ENCODE peak calls at places on chromosomes 2 and 18, in five cellular contexts. Z is activated CD4-positive, alpha-beta T cell treated with anti-CD3 and anti-CD28 coated beads, Interleukin-2, amount 10 ng/mL, durations not matched to agents 24 days and 14 days; G is glutamatergic neuron; X is AG04450; V is activated naive CD4-positive, alpha-beta T cell. H is an unnamed sample.

GRCh38 chr2:149329470-149330126 is 789 bp upstream of the LYPD6 start:
- DNase-seq in G (peak), Z (no peak), X (no peak), V (no peak), H (peak)

GRCh38 chr18:9851511-9851910 is 34.3 kb upstream of the TXNDC2 start:
- DNase-seq in G (no peak), V (no peak), Z (no peak), X (no peak), H (no peak)

GRCh38 chr2:189249901-189250300 is 70.3 kb upstream of the COL5A2 start:
- DNase-seq in Z (no peak), X (no peak), G (no peak), V (no peak), H (no peak)

GRCh38 chr18:10519999-10520935 is 5.6 kb upstream of the NAPG start:
- DNase-seq in V (peak), Z (peak), X (peak), G (peak), H (no peak)

GRCh38 chr2:197158138-197158537 is 152.4 kb downstream of the ANKRD44 start:
- DNase-seq in X (no peak), Z (no peak), G (no peak), V (no peak), H (no peak)

GRCh38 chr2:192236136-192236535 is 41.4 kb upstream of the TMEFF2 start:
- DNase-seq in Z (no peak), X (no peak), G (no peak), V (no peak), H (no peak)

GRCh38 chr2:204869142-204869823 is 324.0 kb downstream of the PARD3B start:
- DNase-seq in V (no peak), G (no peak), Z (no peak), X (no peak), H (no peak)

GRCh38 chr2:216149741-216150140 is 40.6 kb downstream of the XRCC5 start:
- DNase-seq in X (no peak), V (no peak), Z (no peak), G (no peak), H (no peak)

GRCh38 chr2:26401739-26402541 is at the start of gene DRC1:
- DNase-seq in Z (peak), V (no peak), X (peak), G (peak), H (no peak)

GRCh38 chr18:6660334-6660733 is 69.2 kb upstream of the ARHGAP28 start:
- DNase-seq in V (no peak), Z (no peak), X (no peak), G (no peak), H (no peak)

GRCh38 chr2:1489486-1489885 is 76.2 kb downstream of the TPO start:
- DNase-seq in Z (no peak), G (no peak), X (no peak), V (no peak), H (no peak)

GRCh38 chr2:42929985-42930581 is 137.7 kb upstream of the HAAO start:
- DNase-seq in G (peak), X (no peak), V (no peak), Z (no peak), H (no peak)

GRCh38 chr2:101388232-101388631 is 929 bp upstream of the CREG2 start:
- DNase-seq in X (no peak), Z (no peak), G (no peak), V (no peak), H (no peak)

H was measured in esophagus muscularis mucosa.